ENCODE peak calls at places on chromosome 3, in five cellular contexts. E is fibroblast of lung, A is Calu3, G is BJ, H is HL-60. U is an unnamed sample.
A peak's percentile ranks its signal among the peaks of the same experiment; 100 is the strongest.

GRCh38 chr3:58082047-58082446 is 73.8 kb downstream of the FLNB start:
- DNase-seq in E (peak; percentile 89), H (no peak), G (no peak), A (no peak), U (no peak)

GRCh38 chr3:44988073-44988472 is 12.0 kb downstream of the EXOSC7 start:
- DNase-seq in G (no peak), E (no peak), H (peak; percentile 34), A (no peak), U (no peak)

GRCh38 chr3:143831208-143831607 is 17.1 kb downstream of the SLC9A9 start:
- DNase-seq in G (no peak), H (no peak), A (no peak), E (peak; percentile 71), U (no peak)

GRCh38 chr3:136414476-136414875 is 164.3 kb downstream of the PCCB start:
- DNase-seq in A (no peak), E (no peak), H (no peak), G (no peak), U (no peak)

GRCh38 chr3:44104668-44105321 is 136.9 kb upstream of the TOPAZ1 start:
- DNase-seq in E (peak; percentile 77), H (peak; percentile 18), G (peak; percentile 13), A (peak; percentile 62), U (no peak)

GRCh38 chr3:14424711-14425573 is 22.5 kb downstream of the SLC6A6 start:
- DNase-seq in H (no peak), A (peak; percentile 30), G (no peak), E (peak; percentile 60), U (no peak)

GRCh38 chr3:164393171-164393570 is 685.1 kb downstream of the SI start:
- DNase-seq in A (no peak), H (no peak), G (no peak), E (no peak), U (no peak)

GRCh38 chr3:44942202-44942921 is 33.6 kb downstream of the ZDHHC3 start:
- DNase-seq in H (no peak), A (no peak), G (no peak), E (peak; percentile 52), U (no peak)

GRCh38 chr3:100325827-100326226 is 8.7 kb upstream of the NIT2 start:
- DNase-seq in G (no peak), H (no peak), A (no peak), E (no peak), U (no peak)

GRCh38 chr3:132659370-132660055 is at the start of gene ACAD11:
- DNase-seq in E (peak; percentile 81), G (no peak), A (peak; percentile 78), H (peak; percentile 64), U (peak; percentile 37)

GRCh38 chr3:42190701-42191442 is 75.1 kb downstream of the CCK start:
- DNase-seq in A (peak; percentile 85), H (peak; percentile 45), G (no peak), E (peak; percentile 39), U (no peak)

GRCh38 chr3:112633757-112634156 is 7.2 kb downstream of the CCDC80 start:
- DNase-seq in A (no peak), G (no peak), H (no peak), E (no peak), U (no peak)

GRCh38 chr3:5806192-5806591 is 618.7 kb downstream of the EDEM1 start:
- DNase-seq in G (no peak), E (no peak), H (no peak), A (no peak), U (no peak)
- TF ChIP-seq CTCF in G (no peak), E (no peak), H (no peak), A (peak; percentile 17), U (no peak)

GRCh38 chr3:133937061-133937686 is 41.5 kb upstream of the RAB6B start:
- DNase-seq in H (no peak), E (no peak), A (peak; percentile 1), G (no peak), U (no peak)

GRCh38 chr3:133937756-133938601 is 42.3 kb upstream of the RAB6B start:
- DNase-seq in E (peak; percentile 90), G (peak; percentile 79), H (no peak), A (peak; percentile 0), U (peak; percentile 73)

GRCh38 chr3:133939496-133939835 is 43.8 kb upstream of the RAB6B start:
- DNase-seq in H (no peak), A (no peak), E (no peak), G (no peak), U (no peak)

GRCh38 chr3:133940536-133940935 is 44.9 kb upstream of the RAB6B start:
- DNase-seq in G (no peak), A (no peak), H (no peak), E (no peak), U (no peak)

GRCh38 chr3:133938770-133939495 is 43.3 kb upstream of the RAB6B start:
- DNase-seq in G (no peak), E (peak; percentile 19), A (peak; percentile 6), H (no peak), U (no peak)
- TF ChIP-seq CTCF in G (peak; percentile 8), E (no peak), A (no peak), H (no peak), U (no peak)

GRCh38 chr3:62551556-62551955 is 178.2 kb upstream of the FEZF2 start:
- DNase-seq in G (no peak), A (no peak), E (no peak), H (no peak), U (no peak)

GRCh38 chr3:62556121-62556520 is 182.8 kb upstream of the FEZF2 start:
- DNase-seq in G (no peak), E (no peak), A (no peak), H (no peak), U (no peak)

GRCh38 chr3:62553811-62554210 is 180.5 kb upstream of the FEZF2 start:
- DNase-seq in G (no peak), E (peak; percentile 20), H (no peak), A (no peak), U (no peak)

GRCh38 chr3:62557450-62557849 is 184.1 kb upstream of the FEZF2 start:
- DNase-seq in H (no peak), E (no peak), G (no peak), A (no peak), U (no peak)

GRCh38 chr3:62554264-62554799 is 181.0 kb upstream of the FEZF2 start:
- DNase-seq in G (no peak), H (no peak), E (no peak), A (peak; percentile 17), U (no peak)
- TF ChIP-seq CTCF in G (peak; percentile 36), H (no peak), E (peak; percentile 25), A (no peak), U (peak; percentile 27)

DNA sequence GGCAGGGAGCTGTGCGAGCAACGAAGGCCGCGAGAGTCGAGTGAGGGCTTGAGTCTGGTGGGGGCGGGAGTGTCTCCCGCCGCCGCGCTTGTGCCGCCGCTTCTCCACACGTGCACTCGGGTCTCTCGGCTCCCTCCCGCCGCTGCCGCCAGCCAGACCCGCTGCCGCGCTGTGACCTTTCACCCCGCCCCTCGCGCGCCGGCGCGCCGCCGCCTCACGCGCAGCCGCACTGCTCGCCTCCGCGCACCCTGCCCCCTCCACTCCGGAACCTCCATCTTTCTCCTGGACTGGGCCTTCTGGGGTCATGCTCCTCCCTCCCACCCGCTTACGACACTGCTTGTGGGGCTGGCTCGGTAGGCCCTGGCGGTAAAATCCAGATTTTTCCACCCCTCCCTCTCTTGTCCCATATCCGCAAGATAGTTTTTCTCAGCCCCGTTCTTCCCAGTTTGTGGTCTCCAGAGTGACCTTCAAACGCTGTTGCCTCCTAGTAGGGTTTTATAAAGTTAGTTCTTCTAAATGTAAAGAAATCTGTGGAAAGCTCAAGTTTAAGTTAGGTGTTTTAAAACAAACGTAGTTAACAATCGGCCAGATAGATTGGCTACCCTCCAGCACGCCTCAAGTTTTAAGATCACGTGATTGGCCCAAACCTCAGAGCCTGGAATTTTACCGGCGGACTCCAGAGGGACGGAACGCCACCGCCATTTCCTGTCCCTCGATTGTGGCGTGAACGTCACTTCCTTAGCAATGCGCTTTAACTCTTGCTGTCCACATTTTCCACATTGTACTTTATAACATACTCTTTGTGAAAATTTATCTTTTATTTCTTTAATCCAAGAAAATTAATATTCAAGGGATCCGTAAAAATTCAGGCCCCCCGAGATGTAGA is at the start of gene NAA50:
- DNase-seq in G (peak; percentile 65), H (peak; percentile 95), A (peak; percentile 91), E (peak; percentile 94), U (peak; percentile 87)
- TF ChIP-seq CTCF in G (no peak), H (no peak), A (no peak), E (no peak), U (no peak)

DNA sequence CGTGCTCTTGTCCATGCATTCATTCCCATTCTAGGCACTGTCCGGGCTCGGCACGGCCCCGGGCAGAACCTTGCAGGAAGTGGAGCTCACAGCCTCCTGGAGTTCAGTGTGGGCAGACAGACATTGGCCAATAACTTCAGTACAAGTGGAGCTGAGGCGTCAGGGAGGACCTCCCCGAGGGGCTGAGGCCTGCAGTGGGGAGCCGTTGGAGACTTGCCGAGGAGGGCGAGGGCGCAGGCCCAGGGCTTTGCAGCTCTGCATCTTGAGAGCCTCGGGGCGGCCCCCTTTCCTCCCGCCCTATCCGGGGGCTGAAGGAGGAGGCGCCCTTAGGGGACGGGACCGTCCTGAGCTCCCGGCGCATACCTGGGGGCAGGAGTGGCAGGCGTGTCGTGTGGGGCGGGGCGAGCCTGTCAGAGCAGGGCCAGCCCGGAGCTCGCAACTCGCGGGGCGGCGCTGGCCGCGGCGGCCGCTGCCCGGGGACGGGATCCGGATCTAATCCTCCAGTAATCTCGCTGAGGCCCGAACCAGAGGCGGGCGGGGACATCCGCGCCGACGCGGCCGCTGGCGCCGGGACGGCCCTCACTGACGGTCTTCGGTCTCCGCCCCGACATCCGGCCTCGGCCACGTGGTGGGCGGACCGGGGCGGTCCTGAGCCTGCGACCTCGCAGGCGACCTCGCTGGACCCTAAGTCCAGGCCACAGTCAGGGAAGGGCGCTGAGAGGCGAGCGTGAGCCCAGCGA is at the start of gene ACY1:
- DNase-seq in G (peak; percentile 45), E (peak; percentile 82), A (peak; percentile 89), H (peak; percentile 79), U (peak; percentile 60)
- TF ChIP-seq CTCF in G (no peak), E (no peak), A (no peak), H (no peak), U (no peak)

DNA sequence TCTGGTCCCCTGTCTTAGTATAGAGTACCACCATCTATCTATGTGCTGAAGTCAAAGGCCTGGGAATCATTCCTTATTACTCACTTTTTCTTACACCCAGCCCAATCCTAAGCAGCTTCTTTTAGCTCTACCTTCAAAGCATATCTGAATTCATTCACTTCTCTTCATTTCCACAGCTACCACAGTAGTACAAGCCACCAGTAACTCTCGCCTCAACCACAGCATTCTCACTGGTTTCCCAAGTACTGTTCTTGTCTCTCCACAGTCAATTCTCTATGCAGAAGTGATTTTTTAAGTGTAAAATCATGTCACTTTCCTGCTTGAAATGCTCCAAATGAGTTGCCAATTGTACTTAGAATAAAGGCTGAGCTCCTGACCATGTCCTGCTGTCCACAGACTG is 401.7 kb downstream of the OXSM start:
- DNase-seq in E (no peak), G (no peak), H (no peak), A (no peak), U (no peak)
- TF ChIP-seq CTCF in E (no peak), G (no peak), H (no peak), A (no peak), U (no peak)

DNA sequence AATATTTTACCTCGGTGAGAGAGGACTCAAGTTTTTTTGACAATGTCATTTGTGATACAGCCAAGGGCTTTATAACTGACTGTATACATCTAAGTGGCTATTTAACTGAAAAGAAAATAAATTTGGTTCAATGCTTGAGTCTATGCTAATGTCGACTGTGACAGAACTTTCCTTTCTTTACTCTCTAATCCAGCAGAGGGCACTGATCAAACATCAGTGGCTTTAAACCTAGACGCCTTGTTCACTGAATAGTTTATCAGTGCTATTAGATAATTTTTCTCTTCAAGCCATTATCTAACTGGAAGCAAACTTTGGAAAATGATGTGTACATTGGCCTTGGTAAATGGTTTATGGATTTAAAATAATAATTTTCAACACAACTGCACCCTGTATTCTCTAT is 285.1 kb downstream of the CHL1 start:
- DNase-seq in H (no peak), E (no peak), A (peak; percentile 6), G (no peak), U (no peak)
- TF ChIP-seq CTCF in H (no peak), E (peak; percentile 13), A (peak; percentile 33), G (no peak), U (no peak)

U was measured in AG09319.